ENCODE peak calls at places on chromosomes 7 and 10, in five cellular contexts. C, D, H, X and T are unnamed samples.

GRCh38 chr10:127720142-127720541 is 16.8 kb upstream of the FOXI2 start:
- DNase-seq in C (no peak), D (no peak), H (no peak), X (no peak), T (no peak)

GRCh38 chr7:2261611-2262010 is 19.6 kb downstream of the NUDT1 start:
- DNase-seq in C (no peak), D (no peak), H (no peak), X (no peak), T (no peak)

GRCh38 chr10:35909291-35909690 is 267.2 kb upstream of the FZD8 start:
- DNase-seq in C (no peak), D (no peak), H (no peak), X (no peak), T (no peak)

GRCh38 chr10:132544744-132545658 is 7.4 kb downstream of the INPP5A start:
- DNase-seq in C (no peak), D (no peak), H (no peak), X (no peak), T (no peak)

GRCh38 chr10:70810967-70811366 is 4.8 kb upstream of the SGPL1 start:
- DNase-seq in C (no peak), D (no peak), H (no peak), X (no peak), T (no peak)

GRCh38 chr10:20265146-20265545 is 448.9 kb downstream of the PLXDC2 start:
- DNase-seq in C (no peak), D (no peak), H (no peak), X (no peak), T (no peak)

GRCh38 chr7:22128528-22128920 is 182.8 kb upstream of the CDCA7L start:
- DNase-seq in C (no peak), D (no peak), H (no peak), X (no peak), T (no peak)

GRCh38 chr10:85916999-85917573 is 449.5 kb downstream of the GRID1 start:
- DNase-seq in C (no peak), D (no peak), H (peak; percentile 25), X (no peak), T (no peak)

GRCh38 chr7:15751191-15751701 is 64.8 kb upstream of the MEOX2 start:
- DNase-seq in C (no peak), D (no peak), H (no peak), X (no peak), T (no peak)

GRCh38 chr7:45689011-45689796 is 115.0 kb downstream of the ADCY1 start:
- DNase-seq in C (no peak), D (no peak), H (no peak), X (no peak), T (no peak)

GRCh38 chr10:33165911-33166310 is 168.6 kb downstream of the NRP1 start:
- DNase-seq in C (no peak), D (no peak), H (no peak), X (no peak), T (no peak)